ENCODE peak calls at places on chromosomes 12 and 14, in six cellular contexts. H, F, M, C, J and R are unnamed samples.
A peak's percentile ranks its signal among the peaks of the same experiment; 100 is the strongest.

GRCh38 chr12:49622501-49623141 is 740 bp upstream of the PRPF40B start:
- DNase-seq in C (peak; percentile 80), J (no peak), M (peak; percentile 71), F (no peak), H (no peak), R (peak; percentile 69)

GRCh38 chr12:57105011-57105753 is 6.0 kb downstream of the STAT6 start:
- DNase-seq in M (no peak), F (no peak), H (peak; percentile 54), C (no peak), J (no peak), R (peak; percentile 35)

GRCh38 chr12:129109174-129110001 is 256.1 kb downstream of the GLT1D1 start:
- DNase-seq in F (no peak), J (no peak), M (no peak), C (no peak), H (no peak), R (no peak)

GRCh38 chr12:131511391-131511802 is 199.5 kb upstream of the SFSWAP start:
- DNase-seq in C (peak; percentile 73), M (peak; percentile 55), J (no peak), F (no peak), H (no peak), R (no peak)

GRCh38 chr12:49283541-49284429 is 11.2 kb upstream of the PRPH start:
- DNase-seq in M (no peak), J (no peak), C (no peak), F (no peak), H (no peak), R (no peak)

GRCh38 chr12:21941522-21942376 is 523 bp upstream of the ABCC9 start:
- DNase-seq in J (peak; percentile 65), H (peak; percentile 82), M (peak; percentile 67), F (peak; percentile 69), C (peak; percentile 5), R (peak; percentile 89)

GRCh38 chr14:99603471-99603933 is 505 bp downstream of the CCDC85C start:
- DNase-seq in H (peak; percentile 86), F (peak; percentile 59), C (peak; percentile 48), M (peak; percentile 65), J (no peak), R (peak; percentile 77)

GRCh38 chr14:66037361-66037760 is 448.8 kb upstream of the CCDC196 start:
- DNase-seq in C (no peak), F (no peak), J (no peak), H (no peak), M (no peak), R (no peak)

GRCh38 chr12:81976661-81977060 is 217.5 kb upstream of the PPFIA2 start:
- DNase-seq in M (no peak), H (no peak), C (no peak), F (no peak), J (no peak), R (no peak)

GRCh38 chr14:75224561-75224960 is 48.1 kb upstream of the TMED10 start:
- DNase-seq in C (no peak), M (no peak), J (no peak), H (no peak), F (peak; percentile 18), R (no peak)

GRCh38 chr14:59529189-59529588 is 44.9 kb downstream of the JKAMP start:
- DNase-seq in C (no peak), F (no peak), J (no peak), M (no peak), H (no peak), R (no peak)

GRCh38 chr14:33068626-33069025 is 129.9 kb downstream of the NPAS3 start:
- DNase-seq in F (no peak), C (no peak), J (no peak), H (no peak), M (no peak), R (no peak)

GRCh38 chr14:67940476-67940875 is 120.9 kb downstream of the RAD51B start:
- DNase-seq in F (peak; percentile 89), C (no peak), J (no peak), M (no peak), H (no peak), R (no peak)

GRCh38 chr12:93176610-93177126 is 201.1 kb upstream of the NUDT4 start:
- DNase-seq in H (no peak), F (peak; percentile 50), J (no peak), C (no peak), M (no peak), R (no peak)
- H3K4me3 ChIP-seq in H (no peak overlapping the region), F (no peak overlapping the region), J (no peak overlapping the region), C (no peak overlapping the region), M (no peak overlapping the region), R (no peak overlapping the region)

DNA sequence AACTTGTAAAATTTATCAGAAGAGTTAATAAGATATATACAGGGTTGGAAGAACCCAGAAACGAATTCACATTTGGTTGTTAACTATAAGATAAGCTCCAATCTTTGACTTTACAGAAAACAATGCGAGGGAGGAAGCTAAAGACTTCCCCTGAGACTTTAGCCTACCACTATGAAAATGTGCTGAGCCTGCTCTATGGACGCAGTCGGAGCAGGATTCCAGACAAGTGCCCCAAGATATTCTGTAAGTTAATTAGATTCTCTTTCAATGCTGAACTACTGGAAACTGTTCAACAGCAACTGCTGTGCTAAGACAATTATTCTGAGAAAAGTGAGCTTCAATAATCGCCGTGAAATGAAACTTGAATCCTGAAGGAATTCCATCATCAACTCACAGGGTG is 8.3 kb upstream of the LRRC10 start:
- DNase-seq in H (no peak), M (no peak), F (no peak), C (no peak), J (no peak), R (no peak)
- H3K4me3 ChIP-seq in H (no peak overlapping the region), M (no peak overlapping the region), F (no peak overlapping the region), C (no peak overlapping the region), J (no peak overlapping the region), R (no peak overlapping the region)

GRCh38 chr14:100823488-100823887 is 2.4 kb upstream of the MEG3 start:
- DNase-seq in J (no peak), M (no peak), C (no peak), F (peak; percentile 48), H (no peak), R (no peak)

GRCh38 chr14:100824156-100824555 is 1.8 kb upstream of the MEG3 start:
- DNase-seq in H (no peak), F (no peak), C (no peak), J (no peak), M (peak; percentile 92), R (peak; percentile 82)

GRCh38 chr14:100825691-100826331 is at the start of gene MEG3:
- DNase-seq in C (no peak), H (no peak), J (no peak), M (peak; percentile 86), F (peak; percentile 88), R (peak; percentile 51)

GRCh38 chr14:100826371-100827139 is 637 bp downstream of the MEG3 start:
- DNase-seq in C (no peak), F (peak; percentile 44), M (no peak), J (no peak), H (no peak), R (no peak)

GRCh38 chr14:100824946-100825690 is 800 bp upstream of the MEG3 start:
- DNase-seq in H (no peak), F (peak; percentile 57), C (no peak), M (no peak), J (no peak), R (no peak)
- H3K4me3 ChIP-seq in H (peak overlapping the region; percentile 52), F (peak overlapping the region; percentile 80), C (no peak overlapping the region), M (no peak overlapping the region), J (peak overlapping the region; percentile 11), R (peak overlapping the region; percentile 4)

DNA sequence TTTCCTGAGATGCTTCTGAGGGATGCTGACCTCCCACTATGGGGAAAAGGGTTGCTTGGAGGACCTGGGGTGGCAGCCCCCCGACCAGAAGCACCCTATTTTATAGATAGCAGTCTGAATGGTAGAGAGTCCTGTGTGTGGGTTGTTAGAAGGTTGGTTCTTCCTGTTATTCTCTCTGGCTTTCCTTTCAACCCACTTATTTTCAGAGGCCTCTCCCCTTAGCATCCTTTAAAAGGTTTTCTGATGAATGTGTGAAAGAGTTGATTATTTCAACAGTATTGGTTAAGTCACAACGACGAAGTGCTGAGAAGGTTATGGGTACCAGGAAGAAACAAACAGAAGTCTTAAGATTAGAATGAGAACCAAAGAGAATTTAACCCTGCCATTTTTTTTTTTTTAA is 20.8 kb upstream of the MANSC4 start:
- DNase-seq in H (no peak), M (no peak), F (no peak), C (no peak), J (no peak), R (no peak)
- H3K4me3 ChIP-seq in H (no peak overlapping the region), M (no peak overlapping the region), F (no peak overlapping the region), C (no peak overlapping the region), J (no peak overlapping the region), R (no peak overlapping the region)

GRCh38 chr12:94648578-94648977 is 1.8 kb downstream of the TMCC3 start:
- DNase-seq in F (no peak), H (no peak), M (no peak), J (no peak), C (no peak), R (no peak)
- H3K4me3 ChIP-seq in F (no peak overlapping the region), H (peak overlapping the region; percentile 69), M (no peak overlapping the region), J (no peak overlapping the region), C (no peak overlapping the region), R (peak overlapping the region; percentile 76)

GRCh38 chr14:61345144-61345482 is 23.7 kb downstream of the PRKCH start:
- DNase-seq in M (no peak), F (no peak), J (no peak), C (no peak), H (no peak), R (no peak)
- H3K4me3 ChIP-seq in M (no peak overlapping the region), F (no peak overlapping the region), J (no peak overlapping the region), C (no peak overlapping the region), H (no peak overlapping the region), R (no peak overlapping the region)